ENCODE peak calls at places on chromosomes 6 and 20, in four cellular contexts. One of them, this sample, is unnamed.

GRCh38 chr20:576156-576555 is 32.6 kb upstream of the CSNK2A1 start:
- DNase-seq in germinal center: no peak
- DNase-seq in anterior cingulate cortex: no peak
- DNase-seq in hippocampal formation: no peak
- DNase-seq in this sample: no peak

GRCh38 chr6:148513145-148514071 is 170.8 kb downstream of the SASH1 start:
- DNase-seq in anterior cingulate cortex: no peak
- DNase-seq in hippocampal formation: peak; percentile 33
- DNase-seq in germinal center: no peak
- DNase-seq in this sample: peak; percentile 78

GRCh38 chr6:79145301-79145700 is 67.2 kb upstream of the PHIP start:
- DNase-seq in germinal center: no peak
- DNase-seq in hippocampal formation: no peak
- DNase-seq in anterior cingulate cortex: no peak
- DNase-seq in this sample: no peak

GRCh38 chr20:61875221-61875885 is 190.3 kb downstream of the TAF4 start:
- DNase-seq in anterior cingulate cortex: peak; percentile 54
- DNase-seq in hippocampal formation: peak; percentile 33
- DNase-seq in germinal center: no peak
- DNase-seq in this sample: peak; percentile 60

GRCh38 chr20:2840967-2841531 is 504 bp downstream of the VPS16 start:
- DNase-seq in hippocampal formation: no peak
- DNase-seq in anterior cingulate cortex: no peak
- DNase-seq in germinal center: peak; percentile 53
- DNase-seq in this sample: peak; percentile 14

GRCh38 chr6:127069659-127070279 is 48.7 kb upstream of the RSPO3 start:
- DNase-seq in germinal center: no peak
- DNase-seq in anterior cingulate cortex: no peak
- DNase-seq in hippocampal formation: no peak
- DNase-seq in this sample: peak; percentile 19

GRCh38 chr6:2952557-2953095 is 18.7 kb downstream of the SERPINB6 start:
- DNase-seq in germinal center: peak; percentile 70
- DNase-seq in anterior cingulate cortex: peak; percentile 60
- DNase-seq in hippocampal formation: peak; percentile 67
- DNase-seq in this sample: peak; percentile 72

GRCh38 chr20:48953653-48954052 is 32.1 kb downstream of the ARFGEF2 start:
- DNase-seq in anterior cingulate cortex: no peak
- DNase-seq in hippocampal formation: no peak
- DNase-seq in germinal center: no peak
- DNase-seq in this sample: no peak

GRCh38 chr20:47204746-47205122 is 151.8 kb downstream of the ZMYND8 start:
- DNase-seq in germinal center: no peak
- DNase-seq in anterior cingulate cortex: no peak
- DNase-seq in hippocampal formation: no peak
- DNase-seq in this sample: no peak

GRCh38 chr6:85464722-85465150 is 14.9 kb downstream of the NT5E start:
- DNase-seq in anterior cingulate cortex: no peak
- DNase-seq in germinal center: no peak
- DNase-seq in hippocampal formation: no peak
- DNase-seq in this sample: no peak

GRCh38 chr6:2659882-2660281 is 90.8 kb downstream of the MYLK4 start:
- DNase-seq in anterior cingulate cortex: no peak
- DNase-seq in hippocampal formation: no peak
- DNase-seq in germinal center: no peak
- DNase-seq in this sample: no peak

GRCh38 chr6:87832025-87832825 is 130.2 kb upstream of the AKIRIN2 start:
- DNase-seq in hippocampal formation: no peak
- DNase-seq in germinal center: peak; percentile 15
- DNase-seq in anterior cingulate cortex: no peak
- DNase-seq in this sample: peak; percentile 39

GRCh38 chr6:39402239-39402751 is 79.8 kb upstream of the KCNK16 start:
- DNase-seq in hippocampal formation: peak; percentile 52
- DNase-seq in anterior cingulate cortex: peak; percentile 56
- DNase-seq in germinal center: no peak
- DNase-seq in this sample: peak; percentile 96

GRCh38 chr6:21842875-21843274 is 249.3 kb downstream of the SOX4 start:
- DNase-seq in anterior cingulate cortex: no peak
- DNase-seq in germinal center: no peak
- DNase-seq in hippocampal formation: no peak
- DNase-seq in this sample: no peak

GRCh38 chr6:38018755-38019165 is 199.2 kb downstream of the ZFAND3 start:
- DNase-seq in anterior cingulate cortex: no peak
- DNase-seq in hippocampal formation: no peak
- DNase-seq in germinal center: no peak
- DNase-seq in this sample: no peak

GRCh38 chr6:28254340-28254618 is 2.2 kb upstream of the ZKSCAN4 start:
- DNase-seq in anterior cingulate cortex: no peak
- DNase-seq in germinal center: no peak
- DNase-seq in hippocampal formation: no peak
- DNase-seq in this sample: no peak

GRCh38 chr6:125899726-125900182 is 56.8 kb upstream of the HINT3 start:
- DNase-seq in germinal center: no peak
- DNase-seq in anterior cingulate cortex: no peak
- DNase-seq in hippocampal formation: no peak
- DNase-seq in this sample: no peak

GRCh38 chr6:31158863-31159855 is 770 bp downstream of the TCF19 start:
- DNase-seq in germinal center: peak; percentile 58
- DNase-seq in hippocampal formation: no peak
- DNase-seq in anterior cingulate cortex: no peak
- DNase-seq in this sample: no peak

GRCh38 chr6:7414811-7415210 is 25.2 kb downstream of the RIOK1 start:
- DNase-seq in germinal center: no peak
- DNase-seq in anterior cingulate cortex: no peak
- DNase-seq in hippocampal formation: no peak
- DNase-seq in this sample: no peak

GRCh38 chr6:159565181-159565580 is 127.9 kb downstream of the SOD2 start:
- DNase-seq in anterior cingulate cortex: no peak
- DNase-seq in germinal center: no peak
- DNase-seq in hippocampal formation: no peak
- DNase-seq in this sample: no peak

GRCh38 chr6:2658788-2659187 is 91.9 kb downstream of the MYLK4 start:
- DNase-seq in anterior cingulate cortex: no peak
- DNase-seq in germinal center: peak; percentile 46
- DNase-seq in hippocampal formation: no peak
- DNase-seq in this sample: no peak